ENCODE peak calls at places on chromosomes 11 and 22, in four cellular contexts. Y is HepG2; H is CD4-positive, alpha-beta memory T cell; V is osteoblast. J is an unnamed sample. For H3K36me3 and H3K27me3, the result is how much of the 10 kb centered on the place peaks cover.

GRCh38 chr11:1064167-1064566 is 10.5 kb upstream of the MUC2 start:
- DNase-seq in Y (no peak), V (peak), H (no peak), J (no peak)

GRCh38 chr11:3853935-3854659 is 1.4 kb upstream of the STIM1 start:
- DNase-seq in Y (no peak), V (no peak), H (peak), J (no peak)

GRCh38 chr11:95132956-95133355 is 43.3 kb downstream of the ENDOD1 start:
- DNase-seq in H (no peak), V (no peak), Y (no peak), J (no peak)

GRCh38 chr22:26259510-26259909 is 90.2 kb downstream of the SEZ6L start:
- DNase-seq in V (no peak), H (no peak), Y (peak), J (peak)

GRCh38 chr11:100719362-100719761 is 32.3 kb downstream of the ARHGAP42 start:
- DNase-seq in Y (no peak), H (no peak), V (no peak), J (peak)

GRCh38 chr11:10916674-10917073 is 58.8 kb upstream of the ZBED5 start:
- DNase-seq in Y (no peak), H (no peak), V (no peak), J (no peak)

GRCh38 chr11:73978576-73979086 is 4.0 kb downstream of the UCP2 start:
- DNase-seq in H (no peak), Y (no peak), V (peak), J (no peak)

GRCh38 chr11:107651672-107652071 is 60.2 kb downstream of the SLN start:
- DNase-seq in H (no peak), V (no peak), Y (no peak), J (peak)

GRCh38 chr11:64790205-64791095 is 12.1 kb upstream of the SF1 start:
- DNase-seq in V (peak), Y (no peak), H (no peak), J (peak)

GRCh38 chr11:122103366-122103765 is 12.6 kb downstream of the BLID start:
- DNase-seq in H (no peak), Y (no peak), V (peak), J (no peak)

DNA sequence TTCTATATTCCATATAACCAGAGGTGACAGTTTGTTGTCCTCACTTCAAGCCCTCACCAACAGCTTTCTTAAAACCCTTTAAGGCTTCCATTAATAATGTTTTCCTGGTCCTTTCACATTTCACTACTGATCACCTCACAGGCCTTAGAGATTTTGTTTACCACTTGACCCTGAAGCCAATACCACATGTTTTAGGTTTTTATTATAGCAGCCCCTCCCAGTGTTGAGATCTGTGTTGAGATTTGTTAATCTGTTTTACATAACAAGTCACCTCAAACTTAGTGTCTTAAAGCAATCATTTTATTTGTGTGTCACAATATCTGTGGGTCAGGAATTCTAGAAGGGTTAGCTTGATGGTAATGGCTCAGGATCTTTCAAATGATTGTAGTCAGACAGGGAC is 49.9 kb downstream of the FAR1 start:
- DNase-seq in Y (no peak), V (no peak), H (no peak), J (no peak)
- H3K36me3 ChIP-seq in Y (under half), V (under half), H (under half), J (under half)

GRCh38 chr22:22600862-22601261 is 41.8 kb upstream of the PRAME start:
- DNase-seq in V (no peak), Y (no peak), H (no peak), J (no peak)
- H3K27me3 ChIP-seq in V (under half), Y (under half), H (under half), J (under half)

DNA sequence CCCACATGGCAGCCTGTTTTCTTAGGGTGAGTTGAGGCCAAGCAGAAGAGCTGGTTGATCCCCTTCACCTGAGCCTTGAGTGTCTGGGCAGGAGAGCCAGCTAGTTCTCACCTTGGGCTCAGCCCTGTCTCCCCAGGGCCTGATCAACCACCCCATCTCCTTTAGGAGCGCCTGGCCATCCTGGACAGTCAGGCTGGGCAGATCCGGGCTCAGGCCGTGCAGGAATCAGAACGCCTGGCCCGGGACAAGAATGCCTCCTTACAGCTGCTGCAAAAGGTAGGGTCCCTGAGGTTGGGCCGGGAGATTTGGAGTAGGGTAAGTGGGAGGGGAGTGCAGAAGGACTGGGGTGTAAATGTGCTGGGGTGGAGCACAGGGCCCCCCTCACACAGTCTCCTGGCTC is 31.3 kb downstream of the PHLDB1 start:
- DNase-seq in H (no peak), Y (no peak), V (no peak), J (no peak)
- H3K36me3 ChIP-seq in H (under half), Y (under half), V (half or more), J (under half)

DNA sequence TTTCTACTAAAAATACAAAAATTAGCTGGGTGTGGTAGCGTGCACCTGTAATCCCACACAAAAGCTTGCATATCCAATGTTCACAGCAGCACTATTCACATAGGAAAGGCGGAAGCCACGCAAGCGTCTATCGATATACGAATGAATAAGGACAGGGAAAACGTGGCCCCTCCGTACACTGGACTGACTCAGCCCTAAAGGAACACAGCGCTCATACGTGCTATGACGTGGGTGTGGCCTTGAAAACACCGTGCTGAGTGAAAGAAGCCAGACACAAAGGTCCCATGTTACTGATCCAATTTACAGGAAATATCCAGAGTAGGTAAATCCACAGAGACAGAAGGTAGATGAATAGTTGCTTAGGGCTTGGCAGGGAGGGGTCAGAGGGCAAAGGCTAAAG is 7.0 kb downstream of the LMF2 start:
- DNase-seq in H (no peak), Y (no peak), V (peak), J (no peak)
- H3K27me3 ChIP-seq in H (under half), Y (under half), V (under half), J (under half)

DNA sequence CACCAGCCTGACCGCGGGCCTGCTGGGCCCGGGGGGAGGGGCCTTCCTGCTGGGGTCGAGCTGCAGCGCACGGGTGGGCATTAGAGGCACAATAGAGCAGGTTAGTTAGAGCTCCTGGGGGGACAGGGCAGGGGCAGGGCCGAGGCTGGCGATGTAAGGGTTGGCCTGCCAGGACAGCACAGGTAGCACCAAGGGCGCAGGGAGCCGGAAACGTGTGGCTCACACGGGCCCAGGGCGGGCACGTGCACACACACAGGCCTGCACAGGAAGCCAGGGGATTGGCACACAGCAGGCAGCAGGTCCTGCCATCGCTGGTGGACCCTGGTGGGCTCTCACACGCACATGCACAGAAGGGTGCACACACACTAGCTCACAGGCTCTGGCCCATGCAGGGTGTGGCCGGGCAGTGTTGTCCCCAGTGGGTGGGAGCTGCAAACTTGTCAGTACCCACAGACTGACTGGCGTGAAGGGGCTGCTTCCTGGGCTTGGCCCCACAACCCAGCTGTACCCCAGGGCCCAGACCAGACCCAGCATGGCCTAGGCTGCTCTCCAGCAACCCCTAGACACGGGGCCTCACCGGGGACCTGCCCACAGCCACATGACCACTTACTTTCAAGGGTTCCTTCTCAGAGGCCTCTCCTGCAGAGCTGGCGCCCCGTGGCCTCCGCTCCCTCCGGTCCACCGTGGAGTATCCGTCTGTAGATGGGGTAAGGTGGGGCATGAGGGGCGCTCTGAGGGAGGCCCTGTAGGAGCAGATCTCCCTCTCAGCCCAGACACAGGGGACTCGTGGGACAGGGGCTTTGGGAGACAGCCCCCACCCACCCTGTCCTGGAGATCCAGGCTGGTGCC is 29.9 kb upstream of the TXNRD2 start:
- DNase-seq in Y (no peak), H (no peak), V (peak), J (no peak)
- H3K36me3 ChIP-seq in Y (under half), H (under half), V (under half), J (under half)

GRCh38 chr11:117931331-117931950 is 2.2 kb upstream of the TMPRSS13 start:
- DNase-seq in V (no peak), H (no peak), Y (no peak), J (no peak)

GRCh38 chr11:117930668-117931330 is 1.6 kb upstream of the TMPRSS13 start:
- DNase-seq in V (no peak), H (peak), Y (no peak), J (no peak)

GRCh38 chr11:117928818-117929567 is at the start of gene TMPRSS13:
- DNase-seq in Y (no peak), V (no peak), H (no peak), J (peak)

GRCh38 chr11:117929568-117930207 is 486 bp upstream of the TMPRSS13 start:
- DNase-seq in Y (no peak), V (no peak), H (no peak), J (no peak)

DNA sequence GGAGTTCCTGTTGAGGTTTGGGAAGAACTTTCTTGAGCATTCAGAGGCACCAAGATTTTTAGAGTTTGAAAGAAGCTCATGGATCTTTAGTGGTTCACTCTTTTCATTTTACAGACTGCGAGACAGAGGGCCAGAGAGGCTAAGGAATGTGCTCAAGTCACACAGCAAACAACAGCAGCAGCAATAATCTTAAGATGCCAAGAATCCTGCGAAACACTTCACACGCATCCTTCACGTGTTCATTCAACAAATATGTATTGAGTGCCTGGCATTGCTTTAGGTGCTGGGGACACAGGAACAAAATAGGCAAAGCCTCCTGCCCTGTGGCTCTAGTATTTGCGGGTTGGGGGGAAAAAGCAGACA is 987 bp upstream of the TMPRSS13 start:
- DNase-seq in Y (no peak), H (no peak), V (no peak), J (no peak)
- H3K27me3 ChIP-seq in Y (half or more), H (under half), V (under half), J (under half)

J was measured in H7.